ENCODE peak calls at places on chromosome 2, in four cellular contexts. One of them, this sample, is unnamed.

GRCh38 chr2:150126839-150127238 is 360.6 kb downstream of the RND3 start:
- DNase-seq in GM12878: peak; percentile 40
- DNase-seq in HepG2: no peak
- DNase-seq in K562: no peak
- DNase-seq in this sample: no peak

GRCh38 chr2:100610381-100610831 is 47.6 kb downstream of the PDCL3 start:
- DNase-seq in GM12878: no peak
- DNase-seq in HepG2: peak; percentile 36
- DNase-seq in K562: peak; percentile 69
- DNase-seq in this sample: peak; percentile 86

GRCh38 chr2:49753344-49753930 is 599.1 kb upstream of the FSHR start:
- DNase-seq in GM12878: no peak
- DNase-seq in HepG2: peak; percentile 13
- DNase-seq in K562: no peak
- DNase-seq in this sample: no peak

GRCh38 chr2:191665286-191665685 is 12.7 kb upstream of the NABP1 start:
- DNase-seq in GM12878: no peak
- DNase-seq in HepG2: peak; percentile 16
- DNase-seq in K562: no peak
- DNase-seq in this sample: no peak

GRCh38 chr2:21754164-21754788 is 630.5 kb downstream of the TDRD15 start:
- DNase-seq in GM12878: no peak
- DNase-seq in HepG2: peak; percentile 10
- DNase-seq in K562: no peak
- DNase-seq in this sample: peak; percentile 25

GRCh38 chr2:225989809-225990208 is 590.3 kb downstream of the NYAP2 start:
- DNase-seq in GM12878: no peak
- DNase-seq in HepG2: no peak
- DNase-seq in K562: no peak
- DNase-seq in this sample: no peak

GRCh38 chr2:134836986-134837385 is 1.4 kb upstream of the ACMSD start:
- DNase-seq in GM12878: no peak
- DNase-seq in HepG2: no peak
- DNase-seq in K562: no peak
- DNase-seq in this sample: no peak

GRCh38 chr2:134360750-134361487 is 107.0 kb downstream of the MGAT5 start:
- DNase-seq in GM12878: no peak
- DNase-seq in HepG2: no peak
- DNase-seq in K562: no peak
- DNase-seq in this sample: no peak

GRCh38 chr2:68589963-68590362 is 53.4 kb upstream of the PROKR1 start:
- DNase-seq in GM12878: no peak
- DNase-seq in HepG2: no peak
- DNase-seq in K562: no peak
- DNase-seq in this sample: no peak

GRCh38 chr2:18498531-18498930 is 61.9 kb downstream of the RDH14 start:
- DNase-seq in GM12878: no peak
- DNase-seq in HepG2: no peak
- DNase-seq in K562: no peak
- DNase-seq in this sample: no peak

GRCh38 chr2:18501156-18501555 is 59.3 kb downstream of the RDH14 start:
- DNase-seq in GM12878: no peak
- DNase-seq in HepG2: no peak
- DNase-seq in K562: no peak
- DNase-seq in this sample: no peak

GRCh38 chr2:18496516-18496915 is 63.9 kb downstream of the RDH14 start:
- DNase-seq in GM12878: no peak
- DNase-seq in HepG2: no peak
- DNase-seq in K562: no peak
- DNase-seq in this sample: no peak

GRCh38 chr2:18503686-18504085 is 56.8 kb downstream of the RDH14 start:
- DNase-seq in GM12878: no peak
- DNase-seq in HepG2: no peak
- DNase-seq in K562: no peak
- DNase-seq in this sample: no peak

DNA sequence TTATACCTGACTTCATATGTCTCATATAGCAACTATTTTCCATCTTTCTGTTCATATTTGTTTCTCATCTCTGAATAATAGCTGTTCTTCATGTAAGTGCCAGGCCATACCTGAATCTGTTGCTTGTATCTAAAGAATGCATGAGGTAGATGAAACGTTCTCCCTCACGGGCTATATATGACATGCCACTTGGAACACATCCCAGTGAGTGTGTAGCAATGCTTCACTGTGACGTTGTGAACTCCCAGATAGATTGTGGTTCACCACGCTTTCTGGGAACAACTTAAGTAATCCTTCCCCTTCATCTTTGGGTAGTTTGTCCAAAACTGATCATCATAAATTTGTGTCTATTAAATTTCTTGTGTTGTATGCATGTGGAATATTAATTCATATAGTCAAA is 60.1 kb downstream of the RDH14 start:
- DNase-seq in GM12878: no peak
- DNase-seq in HepG2: no peak
- DNase-seq in K562: no peak
- DNase-seq in this sample: no peak
- TF ChIP-seq TCF7 in GM12878: no peak
- TF ChIP-seq TCF7 in HepG2: no peak
- TF ChIP-seq TCF7 in K562: no peak
- TF ChIP-seq TCF7 in this sample: no peak

GRCh38 chr2:73494031-73494430 is 108.4 kb downstream of the ALMS1 start:
- DNase-seq in GM12878: no peak
- DNase-seq in HepG2: peak; percentile 59
- DNase-seq in K562: no peak
- DNase-seq in this sample: no peak
- TF ChIP-seq ATF3 in GM12878: no peak
- TF ChIP-seq ATF3 in HepG2: no peak
- TF ChIP-seq ATF3 in K562: no peak
- TF ChIP-seq ATF3 in this sample: no peak

GRCh38 chr2:192957425-192957824 is 762.7 kb upstream of the TMEFF2 start:
- DNase-seq in GM12878: no peak
- DNase-seq in HepG2: no peak
- DNase-seq in K562: no peak
- DNase-seq in this sample: no peak

GRCh38 chr2:192960945-192961344 is 766.2 kb upstream of the TMEFF2 start:
- DNase-seq in GM12878: no peak
- DNase-seq in HepG2: no peak
- DNase-seq in K562: no peak
- DNase-seq in this sample: no peak
- TF ChIP-seq TCF7 in GM12878: no peak
- TF ChIP-seq TCF7 in HepG2: no peak
- TF ChIP-seq TCF7 in K562: no peak
- TF ChIP-seq TCF7 in this sample: no peak

DNA sequence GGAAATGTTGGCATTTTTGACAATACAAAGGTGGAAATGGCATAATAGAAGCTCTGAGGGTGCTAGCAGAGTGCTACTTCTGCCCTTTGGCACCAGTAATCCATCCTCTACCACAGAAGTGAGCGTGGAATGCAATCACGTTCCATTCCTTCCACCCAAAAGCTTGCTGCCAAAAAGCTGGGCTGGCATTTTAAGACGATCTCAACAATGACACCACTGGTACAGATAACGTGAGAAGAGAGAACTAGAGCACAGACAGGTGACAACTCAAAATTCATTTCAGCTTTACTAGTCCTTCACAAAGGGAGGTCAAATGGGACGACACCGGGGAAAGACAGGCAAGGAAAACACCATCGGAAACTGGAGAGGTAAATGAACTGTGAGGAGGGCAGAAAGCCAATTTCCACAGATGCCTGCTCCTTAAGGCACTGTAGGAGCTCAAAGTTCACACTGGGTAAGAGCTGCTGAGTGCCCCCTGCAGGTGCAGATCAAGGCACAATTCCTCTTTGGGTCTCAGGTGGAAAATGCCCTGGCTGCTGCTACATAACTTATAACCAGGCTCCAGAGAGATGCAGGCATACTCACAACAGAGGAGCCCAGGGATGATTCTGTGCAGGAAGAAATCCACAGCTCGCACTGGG is 50.7 kb upstream of the RNU4ATAC start:
- DNase-seq in GM12878: no peak
- DNase-seq in HepG2: no peak
- DNase-seq in K562: peak; percentile 18
- DNase-seq in this sample: peak; percentile 61
- TF ChIP-seq ATF3 in GM12878: no peak
- TF ChIP-seq ATF3 in HepG2: no peak
- TF ChIP-seq ATF3 in K562: no peak
- TF ChIP-seq ATF3 in this sample: no peak

DNA sequence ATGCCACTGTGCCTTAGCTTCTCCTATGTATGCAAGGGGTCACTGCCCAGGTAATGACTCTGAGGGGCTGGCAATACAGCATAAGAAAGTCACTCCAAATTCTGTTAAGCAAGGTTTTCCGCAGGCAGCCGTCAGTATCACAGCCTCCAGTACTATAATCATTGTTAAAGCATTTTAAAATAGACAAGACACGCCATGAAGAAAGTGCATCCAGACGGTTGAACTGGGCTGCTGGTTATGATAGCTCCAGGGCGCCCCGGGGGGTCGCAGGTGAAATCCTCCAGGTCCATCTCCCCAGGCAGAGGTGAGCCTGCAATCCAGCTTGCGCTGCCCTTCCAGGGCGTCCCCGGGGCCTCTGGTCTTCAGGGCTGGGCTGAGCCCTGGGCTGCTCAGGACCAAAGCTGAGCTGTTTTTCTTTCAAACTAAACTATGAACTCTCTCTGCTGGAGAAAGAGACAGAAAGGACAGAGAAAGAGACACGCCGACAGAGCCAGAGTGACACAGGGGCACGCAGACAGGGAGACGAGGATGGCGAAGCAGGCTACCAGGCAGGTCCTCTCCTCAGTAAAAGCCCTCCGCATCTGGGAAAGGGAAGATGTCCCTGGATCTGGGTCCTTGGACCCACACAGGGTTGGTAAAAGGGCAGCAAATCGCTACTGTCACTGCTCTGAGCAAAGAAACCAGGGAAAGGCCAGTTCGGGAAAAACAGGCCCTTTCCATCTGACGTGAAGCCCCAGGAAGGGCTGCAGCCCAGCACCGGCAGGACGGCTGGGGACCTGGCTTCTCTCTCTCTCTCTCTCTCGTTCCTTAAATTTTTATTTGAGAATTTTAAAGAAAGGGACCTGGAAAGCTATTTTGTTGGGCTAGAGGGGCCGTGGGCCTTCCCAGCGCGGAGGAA is 2.1 kb upstream of the TWIST2 start:
- DNase-seq in GM12878: no peak
- DNase-seq in HepG2: no peak
- DNase-seq in K562: no peak
- DNase-seq in this sample: no peak
- TF ChIP-seq TCF7 in GM12878: no peak
- TF ChIP-seq TCF7 in HepG2: no peak
- TF ChIP-seq TCF7 in K562: no peak
- TF ChIP-seq TCF7 in this sample: no peak

This sample was measured in WTC11.